ENCODE peak calls at places on chromosome 5, in eight cellular contexts. G, A, H, W, L, R, P and K are unnamed samples.

GRCh38 chr5:134437340-134438267 is 25.9 kb upstream of the CDKN2AIPNL start:
- DNase-seq in H (no peak), P (peak), L (no peak), G (no peak), A (no peak), W (peak), R (no peak), K (peak)

GRCh38 chr5:78005021-78005785 is 229.1 kb upstream of the TBCA start:
- DNase-seq in G (no peak), L (no peak), A (no peak), H (no peak), P (peak), W (peak), R (no peak), K (peak)

GRCh38 chr5:74973694-74974093 is 78.7 kb downstream of the GCNT4 start:
- DNase-seq in W (no peak), H (no peak), A (no peak), P (no peak), G (no peak), L (no peak), R (no peak), K (no peak)

GRCh38 chr5:123273984-123274383 is 149.2 kb downstream of the CEP120 start:
- DNase-seq in W (no peak), R (no peak), A (no peak), G (peak), P (no peak), H (no peak), L (no peak), K (no peak)

GRCh38 chr5:6096101-6096500 is 282.2 kb downstream of the MED10 start:
- DNase-seq in A (no peak), R (no peak), W (no peak), P (no peak), G (no peak), H (no peak), L (no peak), K (no peak)

GRCh38 chr5:171549259-171549658 is 129.8 kb downstream of the FGF18 start:
- DNase-seq in R (no peak), G (no peak), W (no peak), A (no peak), P (no peak), L (no peak), H (no peak), K (no peak)

GRCh38 chr5:2293906-2294305 is 411.2 kb upstream of the IRX4 start:
- DNase-seq in H (no peak), R (no peak), A (no peak), W (no peak), P (no peak), G (no peak), L (no peak), K (no peak)

GRCh38 chr5:1141827-1142226 is 30.0 kb upstream of the SLC12A7 start:
- DNase-seq in A (no peak), L (no peak), G (no peak), R (no peak), W (no peak), P (no peak), H (no peak), K (no peak)

GRCh38 chr5:103224118-103224893 is 34.3 kb upstream of the MACIR start:
- DNase-seq in W (peak), A (peak), R (peak), P (peak), L (no peak), G (peak), H (peak), K (peak)

GRCh38 chr5:93723005-93723404 is 18.4 kb downstream of the POU5F2 start:
- DNase-seq in H (no peak), R (no peak), G (no peak), W (peak), P (peak), L (no peak), A (no peak), K (peak)

GRCh38 chr5:68426609-68427008 is 211.1 kb downstream of the PIK3R1 start:
- DNase-seq in P (no peak), R (no peak), H (no peak), W (no peak), G (no peak), A (no peak), L (no peak), K (no peak)

GRCh38 chr5:56440871-56441740 is 208.0 kb upstream of the ANKRD55 start:
- DNase-seq in P (peak), A (no peak), G (peak), H (peak), W (peak), L (no peak), R (no peak), K (peak)

GRCh38 chr5:31329722-31330121 is 136.2 kb downstream of the CDH6 start:
- DNase-seq in P (no peak), L (no peak), A (no peak), W (peak), R (no peak), G (no peak), H (no peak), K (peak)

GRCh38 chr5:111514087-111514486 is 1.8 kb upstream of the STARD4 start:
- DNase-seq in A (no peak), P (no peak), R (no peak), W (no peak), L (no peak), G (no peak), H (no peak), K (no peak)

GRCh38 chr5:141149812-141150211 is at the start of gene PCDHB6:
- DNase-seq in G (peak), H (no peak), R (no peak), P (peak), L (no peak), A (no peak), W (peak), K (peak)

GRCh38 chr5:67998709-67999251 is 216.8 kb upstream of the PIK3R1 start:
- DNase-seq in P (peak), A (no peak), G (no peak), W (peak), R (no peak), H (no peak), L (peak), K (peak)

GRCh38 chr5:137695651-137696428 is 40.0 kb downstream of the KLHL3 start:
- DNase-seq in R (no peak), H (no peak), G (no peak), P (no peak), A (no peak), L (no peak), W (no peak), K (no peak)

GRCh38 chr5:119315516-119315949 is 40.3 kb upstream of the TNFAIP8 start:
- DNase-seq in G (no peak), P (peak), A (peak), W (peak), L (no peak), H (no peak), R (peak), K (peak)

GRCh38 chr5:34914671-34915138 is 599 bp downstream of the RAD1 start:
- DNase-seq in P (peak), L (peak), R (no peak), A (no peak), G (peak), H (no peak), W (peak), K (peak)

GRCh38 chr5:2242539-2242938 is 359.8 kb upstream of the IRX4 start:
- DNase-seq in H (no peak), W (no peak), G (no peak), L (no peak), P (no peak), A (no peak), R (no peak), K (no peak)

GRCh38 chr5:1709186-1709803 is 90.3 kb downstream of the MRPL36 start:
- DNase-seq in G (no peak), L (no peak), A (no peak), H (no peak), W (no peak), R (no peak), P (no peak), K (no peak)